ENCODE peak calls at places on chromosomes 11 and 22, in six cellular contexts. N, T, Q, B, L and J are unnamed samples.

GRCh38 chr11:133692371-133692770 is 152.9 kb downstream of the SPATA19 start:
- DNase-seq in B (peak; percentile 48), T (no peak), N (no peak), L (no peak), Q (no peak), J (no peak)

GRCh38 chr11:61162092-61162935 is 1.1 kb upstream of the VPS37C start:
- DNase-seq in L (no peak), Q (peak; percentile 23), B (peak; percentile 56), T (no peak), N (peak; percentile 62), J (peak; percentile 68)

GRCh38 chr11:87778341-87778740 is 396.9 kb downstream of the RAB38 start:
- DNase-seq in N (no peak), B (no peak), L (no peak), T (no peak), Q (no peak), J (no peak)

GRCh38 chr11:71301046-71301857 is 48.9 kb upstream of the SHANK2 start:
- DNase-seq in T (no peak), Q (no peak), B (no peak), N (no peak), L (peak; percentile 48), J (no peak)

GRCh38 chr11:55707029-55707428 is 45.0 kb downstream of the OR4C6 start:
- DNase-seq in T (peak; percentile 21), Q (peak; percentile 22), B (no peak), L (no peak), N (peak; percentile 38), J (no peak)

GRCh38 chr11:93945596-93945995 is 75.6 kb upstream of the HEPHL1 start:
- DNase-seq in L (no peak), T (no peak), Q (no peak), B (no peak), N (no peak), J (no peak)

GRCh38 chr22:45572444-45572843 is 69.8 kb downstream of the FBLN1 start:
- DNase-seq in T (peak; percentile 37), N (no peak), L (no peak), Q (no peak), B (no peak), J (no peak)

GRCh38 chr11:70928854-70929598 is 323.4 kb downstream of the SHANK2 start:
- DNase-seq in L (no peak), T (no peak), N (no peak), Q (no peak), B (no peak), J (no peak)

GRCh38 chr11:116605543-116605942 is 167.2 kb downstream of the BUD13 start:
- DNase-seq in T (no peak), L (no peak), Q (peak; percentile 6), B (no peak), N (peak; percentile 35), J (no peak)

GRCh38 chr22:50530857-50531545 is 1.2 kb upstream of the TYMP start:
- DNase-seq in L (peak; percentile 98), T (peak; percentile 82), Q (peak; percentile 60), N (peak; percentile 91), B (no peak), J (no peak)

GRCh38 chr11:71442123-71442522 is 6.1 kb downstream of the DHCR7 start:
- DNase-seq in L (no peak), T (no peak), Q (no peak), N (no peak), B (no peak), J (no peak)

GRCh38 chr22:39431821-39432251 is 25.0 kb upstream of the MGAT3 start:
- DNase-seq in N (no peak), Q (peak; percentile 57), B (no peak), T (no peak), L (no peak), J (no peak)

GRCh38 chr11:35303596-35304392 is 115.6 kb downstream of the SLC1A2 start:
- DNase-seq in T (peak; percentile 95), B (no peak), L (peak; percentile 70), N (peak; percentile 83), Q (peak; percentile 11), J (no peak)

GRCh38 chr11:85791326-85791990 is 19.5 kb downstream of the SYTL2 start:
- DNase-seq in N (no peak), T (no peak), B (no peak), Q (no peak), L (no peak), J (no peak)

GRCh38 chr11:44987506-44987905 is 36.8 kb upstream of the TP53I11 start:
- DNase-seq in B (peak; percentile 10), Q (no peak), N (no peak), L (no peak), T (no peak), J (no peak)

GRCh38 chr11:23540101-23540561 is 679.9 kb upstream of the CCDC179 start:
- DNase-seq in Q (peak; percentile 32), L (no peak), B (no peak), T (peak; percentile 41), N (peak; percentile 27), J (no peak)

GRCh38 chr11:116865696-116866095 is 28.3 kb upstream of the APOA1 start:
- DNase-seq in N (no peak), Q (no peak), L (no peak), B (no peak), T (peak; percentile 92), J (no peak)

GRCh38 chr11:95487938-95488337 is 256.9 kb upstream of the SESN3 start:
- DNase-seq in T (no peak), N (no peak), L (no peak), B (no peak), Q (no peak), J (no peak)

GRCh38 chr11:95486979-95487378 is 256.0 kb upstream of the SESN3 start:
- DNase-seq in B (no peak), T (no peak), Q (no peak), L (no peak), N (no peak), J (no peak)

GRCh38 chr11:95487391-95487790 is 256.4 kb upstream of the SESN3 start:
- DNase-seq in Q (no peak), T (peak; percentile 32), L (no peak), N (no peak), B (no peak), J (peak; percentile 61)

GRCh38 chr11:95485115-95485900 is 254.3 kb upstream of the SESN3 start:
- DNase-seq in B (no peak), L (no peak), Q (peak; percentile 33), N (no peak), T (peak; percentile 96), J (no peak)

DNA sequence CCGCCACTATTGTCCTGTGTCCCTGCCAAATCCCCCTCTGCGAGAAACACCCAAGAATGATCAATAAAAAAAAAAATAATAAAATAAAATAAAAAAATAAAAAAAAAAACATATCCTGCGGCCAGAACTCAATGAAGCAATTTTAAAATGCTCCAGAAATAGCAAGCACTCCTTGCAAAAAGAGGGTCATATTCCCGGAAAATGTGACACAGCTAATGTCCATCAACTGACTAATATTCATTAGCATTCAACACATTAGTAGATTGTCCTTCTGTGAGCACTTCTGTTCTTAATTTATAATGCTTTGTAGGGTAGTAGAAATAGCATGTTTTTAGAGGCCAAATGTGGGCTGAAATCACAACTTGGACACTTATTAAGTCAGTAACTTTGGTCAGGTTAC is 252.3 kb upstream of the SESN3 start:
- DNase-seq in B (no peak), N (no peak), T (peak; percentile 76), L (no peak), Q (no peak), J (no peak)
- H3K4me3 ChIP-seq in B (no peak overlapping the region), N (no peak overlapping the region), T (no peak overlapping the region), L (no peak overlapping the region), Q (no peak overlapping the region), J (no peak overlapping the region)

GRCh38 chr22:24455039-24455438 is 27.6 kb downstream of the ADORA2A start:
- DNase-seq in L (no peak), T (no peak), N (no peak), Q (no peak), B (no peak), J (no peak)
- TF ChIP-seq CTCF in L (no peak), T (no peak), N (no peak), Q (no peak), B (no peak), J (no peak)

GRCh38 chr11:2128102-2128511 is 11.1 kb downstream of the IGF2 start:
- DNase-seq in Q (no peak), T (no peak), L (no peak), B (no peak), N (no peak), J (no peak)

GRCh38 chr11:2130881-2131352 is 8.3 kb downstream of the IGF2 start:
- DNase-seq in N (no peak), L (no peak), T (no peak), Q (no peak), B (no peak), J (no peak)

GRCh38 chr11:2128512-2129322 is 10.5 kb downstream of the IGF2 start:
- DNase-seq in B (no peak), Q (no peak), L (no peak), N (no peak), T (no peak), J (no peak)

GRCh38 chr11:2129323-2129698 is 9.9 kb downstream of the IGF2 start:
- DNase-seq in L (no peak), T (no peak), N (no peak), B (no peak), Q (no peak), J (no peak)

GRCh38 chr11:2129699-2130366 is 9.4 kb downstream of the IGF2 start:
- DNase-seq in Q (no peak), L (no peak), B (no peak), N (no peak), T (no peak), J (no peak)
- H3K4me3 ChIP-seq in Q (no peak overlapping the region), L (no peak overlapping the region), B (no peak overlapping the region), N (no peak overlapping the region), T (no peak overlapping the region), J (no peak overlapping the region)

GRCh38 chr22:35475545-35475944 is 65.1 kb upstream of the RASD2 start:
- DNase-seq in T (no peak), B (no peak), Q (no peak), L (no peak), N (no peak), J (no peak)

GRCh38 chr22:35472488-35472887 is 68.1 kb upstream of the RASD2 start:
- DNase-seq in T (no peak), Q (no peak), L (no peak), B (no peak), N (no peak), J (no peak)

GRCh38 chr22:35473971-35474370 is 66.7 kb upstream of the RASD2 start:
- DNase-seq in B (no peak), N (no peak), T (no peak), Q (no peak), L (no peak), J (no peak)

GRCh38 chr22:35467788-35468187 is 67.8 kb downstream of the MCM5 start:
- DNase-seq in N (peak; percentile 29), Q (no peak), L (peak; percentile 69), B (peak; percentile 68), T (peak; percentile 53), J (no peak)

GRCh38 chr22:35470903-35471321 is 69.7 kb upstream of the RASD2 start:
- DNase-seq in N (peak; percentile 52), T (no peak), L (no peak), Q (peak; percentile 47), B (no peak), J (no peak)
- TF ChIP-seq CTCF in N (no peak), T (no peak), L (no peak), Q (peak; percentile 50), B (no peak), J (no peak)